ENCODE peak calls at places on chromosome 4, in six cellular contexts. N is dermis microvascular lymphatic vessel endothelial cell, B is epithelial cell of esophagus, W is kidney epithelial cell, L is NAMALWA, A is T-cell. P is an unnamed sample.

GRCh38 chr4:6578221-6578620 is 3.2 kb downstream of the MAN2B2 start:
- DNase-seq in W (no peak), A (no peak), B (no peak), N (no peak), L (no peak), P (no peak)

GRCh38 chr4:97081951-97082350 is 1061.3 kb downstream of the STPG2 start:
- DNase-seq in W (no peak), N (no peak), L (no peak), B (no peak), A (no peak), P (no peak)

GRCh38 chr4:133146574-133147198 is 2.4 kb upstream of the PCDH10 start:
- DNase-seq in N (no peak), B (peak), A (no peak), L (peak), W (no peak), P (no peak)

GRCh38 chr4:125423124-125423523 is 108.4 kb downstream of the FAT4 start:
- DNase-seq in W (no peak), L (no peak), A (no peak), B (no peak), N (no peak), P (no peak)

GRCh38 chr4:39569209-39569608 is 42.0 kb upstream of the UGDH start:
- DNase-seq in L (peak), W (no peak), A (no peak), B (no peak), N (no peak), P (no peak)

GRCh38 chr4:123587983-123588494 is 191.4 kb downstream of the SPRY1 start:
- DNase-seq in W (peak), N (no peak), L (no peak), A (no peak), B (peak), P (peak)

GRCh38 chr4:6134612-6135220 is 65.6 kb downstream of the JAKMIP1 start:
- DNase-seq in A (peak), B (no peak), N (peak), W (no peak), L (peak), P (no peak)

GRCh38 chr4:170248576-170248975 is 158.8 kb upstream of the AADAT start:
- DNase-seq in W (peak), B (peak), N (no peak), L (no peak), A (no peak), P (no peak)

GRCh38 chr4:119833611-119834010 is 205.0 kb upstream of the PDE5A start:
- DNase-seq in W (no peak), L (no peak), B (no peak), A (no peak), N (no peak), P (no peak)

GRCh38 chr4:114549638-114550037 is 49.0 kb upstream of the UGT8 start:
- DNase-seq in L (peak), A (no peak), B (no peak), W (no peak), N (no peak), P (no peak)

GRCh38 chr4:184283659-184284335 is 66.1 kb upstream of the ENPP6 start:
- DNase-seq in L (peak), N (no peak), A (no peak), W (no peak), B (no peak), P (no peak)

GRCh38 chr4:146643812-146644401 is 5.2 kb downstream of the POU4F2 start:
- DNase-seq in B (peak), L (peak), W (peak), N (peak), A (no peak), P (no peak)

GRCh38 chr4:153296424-153296823 is 48.1 kb upstream of the MND1 start:
- DNase-seq in W (no peak), N (no peak), A (no peak), B (peak), L (no peak), P (no peak)

GRCh38 chr4:158781963-158782362 is 13.1 kb downstream of the FNIP2 start:
- DNase-seq in L (no peak), B (no peak), W (no peak), N (no peak), A (no peak), P (no peak)

GRCh38 chr4:109434007-109434792 is 585 bp downstream of the SEC24B start:
- DNase-seq in A (no peak), B (peak), W (no peak), N (no peak), L (peak), P (no peak)

GRCh38 chr4:40594261-40595178 is 35.1 kb downstream of the RBM47 start:
- DNase-seq in A (no peak), B (peak), L (no peak), W (no peak), N (no peak), P (no peak)

GRCh38 chr4:19400820-19401219 is 850.9 kb upstream of the SLIT2 start:
- DNase-seq in L (no peak), N (no peak), B (no peak), W (no peak), A (no peak), P (no peak)

GRCh38 chr4:8515316-8516060 is 64.7 kb upstream of the GPR78 start:
- DNase-seq in B (no peak), A (no peak), L (no peak), W (no peak), N (peak), P (no peak)

GRCh38 chr4:78862314-78862737 is 76.9 kb downstream of the PAQR3 start:
- DNase-seq in B (no peak), L (no peak), W (no peak), A (no peak), N (no peak), P (no peak)

GRCh38 chr4:41878170-41878941 is 56.9 kb upstream of the TMEM33 start:
- DNase-seq in B (no peak), A (no peak), W (no peak), L (no peak), N (no peak), P (no peak)